ENCODE peak calls at places on chromosomes 13 and 19, in eight cellular contexts. W is T-helper 9 cell, R is AG08396, Z is mucosa of gallbladder, F is smooth muscle cell of the brain vasculature, G is heart left ventricle, U is GF-D8, N is NCI-H2029 treated with DMSO at 0.1 percent for 48 hours. O is an unnamed sample.

GRCh38 chr19:50669319-50670101 is 20.3 kb downstream of the C19orf81 start:
- DNase-seq in W (peak; percentile 19), R (peak; percentile 76), U (no peak), G (no peak), F (no peak), Z (no peak), N (no peak), O (no peak)

GRCh38 chr13:106052200-106052767 is 483.2 kb downstream of the EFNB2 start:
- DNase-seq in R (no peak), G (no peak), U (no peak), Z (no peak), W (no peak), F (peak; percentile 18), N (no peak), O (no peak)

GRCh38 chr19:6536138-6536671 is 5.4 kb downstream of the TNFSF9 start:
- DNase-seq in G (peak; percentile 28), N (peak; percentile 35), Z (peak; percentile 57), W (peak; percentile 56), U (peak; percentile 79), F (no peak), R (peak; percentile 60), O (peak; percentile 93)

GRCh38 chr19:14350866-14351265 is 30.4 kb upstream of the ADGRE5 start:
- DNase-seq in U (no peak), G (no peak), W (no peak), N (no peak), Z (no peak), F (no peak), R (no peak), O (no peak)

GRCh38 chr13:43764349-43764748 is 22.4 kb downstream of the ENOX1 start:
- DNase-seq in G (no peak), W (no peak), N (no peak), R (no peak), F (no peak), U (no peak), Z (no peak), O (no peak)

GRCh38 chr13:47250141-47250540 is 353.3 kb upstream of the HTR2A start:
- DNase-seq in R (no peak), N (no peak), W (no peak), Z (no peak), F (peak; percentile 26), U (no peak), G (no peak), O (no peak)

GRCh38 chr19:43526884-43527859 is at the start of gene ETHE1:
- DNase-seq in Z (peak; percentile 73), N (peak; percentile 33), G (peak; percentile 89), U (peak; percentile 40), R (peak; percentile 88), W (peak; percentile 67), F (no peak), O (no peak)

GRCh38 chr13:111282425-111282824 is 38.0 kb upstream of the TEX29 start:
- DNase-seq in N (no peak), Z (no peak), W (no peak), G (no peak), R (no peak), U (no peak), F (no peak), O (no peak)

GRCh38 chr19:45075215-45076028 is 856 bp downstream of the ZNF296 start:
- DNase-seq in F (no peak), N (no peak), Z (peak; percentile 70), W (peak; percentile 23), U (peak; percentile 76), G (peak; percentile 67), R (peak; percentile 84), O (peak; percentile 83)

GRCh38 chr13:83955011-83955410 is 72.7 kb upstream of the SLITRK1 start:
- DNase-seq in W (no peak), R (no peak), U (no peak), Z (no peak), G (no peak), N (no peak), F (no peak), O (no peak)

GRCh38 chr19:13629687-13630357 is 123.5 kb upstream of the CACNA1A start:
- DNase-seq in F (no peak), N (no peak), R (no peak), Z (no peak), U (no peak), G (no peak), W (no peak), O (no peak)

GRCh38 chr19:3618144-3618810 is 8.3 kb downstream of the CACTIN start:
- DNase-seq in U (no peak), F (no peak), R (peak; percentile 95), W (peak; percentile 48), Z (peak; percentile 57), G (peak; percentile 73), N (no peak), O (no peak)

GRCh38 chr13:29520671-29521070 is 74.8 kb downstream of the SLC7A1 start:
- DNase-seq in N (no peak), Z (no peak), F (peak; percentile 50), G (no peak), W (no peak), R (peak; percentile 78), U (no peak), O (no peak)

GRCh38 chr19:45769821-45770191 is 754 bp upstream of the SIX5 start:
- DNase-seq in Z (peak; percentile 68), F (no peak), N (no peak), U (no peak), G (no peak), W (peak; percentile 47), R (no peak), O (peak; percentile 9)

GRCh38 chr19:13089139-13089856 is 13.4 kb downstream of the LYL1 start:
- DNase-seq in F (no peak), Z (no peak), W (no peak), G (no peak), N (no peak), R (no peak), U (no peak), O (no peak)

GRCh38 chr13:24178847-24179845 is 18.6 kb downstream of the SPATA13 start:
- DNase-seq in G (no peak), U (no peak), F (no peak), W (no peak), R (no peak), Z (no peak), N (no peak), O (no peak)

GRCh38 chr13:111506131-111506530 is 185.7 kb downstream of the TEX29 start:
- DNase-seq in G (no peak), F (no peak), W (no peak), N (no peak), R (no peak), U (no peak), Z (no peak), O (no peak)

GRCh38 chr13:112443191-112444000 is 67.2 kb downstream of the SPACA7 start:
- DNase-seq in U (no peak), N (no peak), R (peak; percentile 49), Z (no peak), G (no peak), F (no peak), W (no peak), O (no peak)

GRCh38 chr13:100363874-100364273 is 224.7 kb downstream of the GGACT start:
- DNase-seq in U (no peak), W (no peak), F (no peak), R (peak; percentile 13), N (no peak), Z (no peak), G (no peak), O (no peak)

GRCh38 chr13:60583911-60584753 is 187.1 kb downstream of the TDRD3 start:
- DNase-seq in R (peak; percentile 36), U (peak; percentile 46), N (no peak), W (no peak), Z (no peak), G (no peak), F (peak; percentile 24), O (no peak)

GRCh38 chr19:53538378-53539109 is 599 bp downstream of the ZNF331 start:
- DNase-seq in N (no peak), W (no peak), U (no peak), R (no peak), F (no peak), Z (no peak), G (no peak), O (no peak)

GRCh38 chr19:38634757-38635482 is 12.5 kb upstream of the ACTN4 start:
- DNase-seq in G (peak; percentile 75), U (no peak), N (no peak), W (peak; percentile 70), F (no peak), Z (peak; percentile 76), R (peak; percentile 78), O (no peak)

GRCh38 chr19:28023064-28023463 is 1189.9 kb downstream of the UQCRFS1 start:
- DNase-seq in W (no peak), N (no peak), R (no peak), G (no peak), Z (peak; percentile 15), F (no peak), U (no peak), O (no peak)

GRCh38 chr19:49212302-49212701 is 54.7 kb downstream of the TRPM4 start:
- DNase-seq in U (no peak), G (no peak), Z (no peak), W (no peak), R (no peak), F (no peak), N (no peak), O (no peak)

GRCh38 chr19:7216373-7216902 is 77.8 kb downstream of the INSR start:
- DNase-seq in N (no peak), G (no peak), F (no peak), W (no peak), U (no peak), Z (no peak), R (no peak), O (no peak)

GRCh38 chr19:4830768-4831265 is 695 bp downstream of the TICAM1 start:
- DNase-seq in W (no peak), U (no peak), R (no peak), N (no peak), F (no peak), Z (no peak), G (no peak), O (no peak)

GRCh38 chr19:2695288-2695866 is 7.1 kb downstream of the GNG7 start:
- DNase-seq in N (no peak), U (peak; percentile 27), G (peak; percentile 58), R (no peak), W (no peak), Z (no peak), F (no peak), O (peak; percentile 29)

GRCh38 chr13:98142427-98143156 is at the start of gene FARP1:
- DNase-seq in W (no peak), U (no peak), G (peak; percentile 83), R (peak; percentile 91), Z (peak; percentile 75), F (no peak), N (peak; percentile 14), O (no peak)

GRCh38 chr19:31132753-31133110 is 216.5 kb downstream of the TSHZ3 start:
- DNase-seq in F (no peak), Z (no peak), N (no peak), U (no peak), R (no peak), W (no peak), G (no peak), O (no peak)

GRCh38 chr19:9709305-9709704 is 34.4 kb upstream of the ZNF562 start:
- DNase-seq in W (no peak), G (no peak), U (no peak), N (no peak), Z (no peak), F (no peak), R (no peak), O (no peak)

GRCh38 chr13:72728290-72728605 is 525 bp downstream of the BORA start:
- DNase-seq in U (no peak), Z (no peak), G (no peak), F (no peak), R (no peak), W (no peak), N (no peak), O (no peak)

GRCh38 chr19:46015080-46015960 is 7.5 kb downstream of the PGLYRP1 start:
- DNase-seq in F (no peak), G (peak; percentile 45), N (peak; percentile 75), U (no peak), R (peak; percentile 48), Z (peak; percentile 71), W (peak; percentile 63), O (no peak)

GRCh38 chr13:77620138-77620537 is 77.3 kb upstream of the SLAIN1 start:
- DNase-seq in N (no peak), W (no peak), R (no peak), Z (no peak), G (no peak), F (no peak), U (no peak), O (no peak)

GRCh38 chr13:71621152-71622124 is 245.6 kb downstream of the DACH1 start:
- DNase-seq in W (no peak), F (no peak), G (no peak), R (no peak), N (no peak), U (no peak), Z (no peak), O (no peak)

O was measured in CMK.